ENCODE peak calls at places on chromosomes 6 and 20, in nine cellular contexts. E is fibroblast of lung; J is psoas muscle; M is mammary epithelial cell; Y is lower lobe of right lung; U is hepatocyte; T is CD4-positive, CD25-positive, alpha-beta regulatory T cell; R is lung; I is neuronal stem cell. Q is an unnamed sample.

GRCh38 chr6:39111280-39111679 is 3.7 kb downstream of the SAYSD1 start:
- DNase-seq in M (no peak), T (peak), Y (no peak), U (no peak), J (no peak), I (no peak), E (no peak), R (no peak), Q (no peak)

GRCh38 chr20:7090001-7090400 is 322.5 kb downstream of the BMP2 start:
- DNase-seq in E (no peak), U (no peak), T (no peak), Y (no peak), M (peak), I (no peak), J (no peak), R (no peak), Q (no peak)

GRCh38 chr6:170026272-170027110 is 264.4 kb downstream of the DLL1 start:
- DNase-seq in M (peak), J (no peak), T (no peak), R (peak), Y (peak), U (peak), E (no peak), I (no peak), Q (no peak)

GRCh38 chr6:96862560-96862959 is 25.3 kb upstream of the GPR63 start:
- DNase-seq in J (no peak), Y (no peak), R (no peak), E (no peak), T (no peak), M (no peak), U (no peak), I (no peak), Q (no peak)

GRCh38 chr20:49676581-49677291 is 36.9 kb downstream of the B4GALT5 start:
- DNase-seq in Y (no peak), R (peak), U (no peak), J (no peak), I (no peak), T (peak), M (peak), E (peak), Q (no peak)

GRCh38 chr6:3258720-3259490 is at the start of gene PSMG4:
- DNase-seq in R (peak), J (peak), Y (peak), E (peak), U (peak), T (peak), I (peak), M (peak), Q (peak)

GRCh38 chr20:37669062-37669772 is 24.6 kb upstream of the CTNNBL1 start:
- DNase-seq in M (peak), I (no peak), T (no peak), R (no peak), J (no peak), E (no peak), U (no peak), Y (no peak), Q (no peak)

GRCh38 chr6:138716971-138717370 is 56.6 kb upstream of the CCDC28A start:
- DNase-seq in Y (no peak), T (no peak), R (no peak), U (no peak), E (no peak), J (no peak), I (no peak), M (no peak), Q (no peak)

GRCh38 chr6:144715344-144715743 is 430.2 kb downstream of the UTRN start:
- DNase-seq in I (no peak), R (no peak), M (no peak), U (no peak), J (no peak), T (no peak), Y (no peak), E (no peak), Q (no peak)

GRCh38 chr20:48298851-48299484 is 513.7 kb upstream of the SULF2 start:
- DNase-seq in J (no peak), M (peak), R (no peak), E (peak), T (no peak), I (no peak), Y (no peak), U (peak), Q (no peak)

GRCh38 chr6:119110601-119111548 is 32.4 kb upstream of the FAM184A start:
- DNase-seq in T (peak), U (peak), M (peak), R (peak), E (peak), Y (no peak), I (peak), J (no peak), Q (peak)

GRCh38 chr6:2738373-2738979 is 12.2 kb downstream of the MYLK4 start:
- DNase-seq in Y (no peak), U (peak), R (no peak), E (peak), M (peak), I (peak), T (peak), J (no peak), Q (peak)

GRCh38 chr6:91824346-91824745 is 1237.5 kb upstream of the MAP3K7 start:
- DNase-seq in M (no peak), I (no peak), E (no peak), T (no peak), U (no peak), Y (no peak), J (no peak), R (no peak), Q (no peak)

GRCh38 chr20:50312682-50313187 is 122.1 kb downstream of the CEBPB start:
- DNase-seq in M (peak), U (no peak), J (peak), Y (peak), R (peak), I (no peak), T (no peak), E (peak), Q (no peak)

GRCh38 chr6:394641-395289 is 3.2 kb downstream of the IRF4 start:
- DNase-seq in I (no peak), M (no peak), E (no peak), R (no peak), T (no peak), Y (no peak), J (no peak), U (no peak), Q (no peak)

GRCh38 chr6:43492673-43493072 is 15.3 kb downstream of the TJAP1 start:
- DNase-seq in Y (no peak), M (no peak), E (no peak), U (no peak), R (no peak), T (no peak), I (no peak), J (no peak), Q (no peak)

GRCh38 chr20:52972190-52972937 is at the start of gene TSHZ2:
- DNase-seq in T (peak), E (peak), R (peak), I (no peak), J (peak), M (peak), U (peak), Y (no peak), Q (peak)

GRCh38 chr6:56145616-56146015 is 101.8 kb downstream of the COL21A1 start:
- DNase-seq in R (no peak), Y (no peak), E (peak), U (no peak), T (no peak), M (no peak), J (no peak), I (no peak), Q (no peak)

GRCh38 chr6:38867726-38868125 is 152.6 kb downstream of the DNAH8 start:
- DNase-seq in J (no peak), Y (no peak), T (no peak), R (no peak), E (no peak), I (no peak), M (peak), U (no peak), Q (no peak)

GRCh38 chr6:5744497-5744896 is 262.2 kb downstream of the NRN1 start:
- DNase-seq in U (no peak), E (no peak), M (no peak), J (no peak), I (no peak), R (no peak), Y (no peak), T (no peak), Q (no peak)

GRCh38 chr6:43937236-43938177 is 167.5 kb downstream of the VEGFA start:
- DNase-seq in T (no peak), E (no peak), Y (peak), J (peak), U (peak), I (no peak), M (no peak), R (peak), Q (peak)

GRCh38 chr6:16354692-16355091 is 116.3 kb downstream of the GMPR start:
- DNase-seq in U (no peak), M (no peak), E (no peak), T (no peak), I (no peak), R (no peak), J (no peak), Y (no peak), Q (no peak)

GRCh38 chr20:16488086-16488485 is 85.2 kb downstream of the KIF16B start:
- DNase-seq in R (no peak), M (no peak), J (no peak), Y (no peak), I (no peak), U (no peak), T (no peak), E (no peak), Q (peak)

GRCh38 chr6:12158686-12159415 is 131.3 kb upstream of the EDN1 start:
- DNase-seq in E (no peak), Y (no peak), T (no peak), U (no peak), I (no peak), J (no peak), R (no peak), M (no peak), Q (no peak)

GRCh38 chr20:49029203-49029602 is 16.9 kb upstream of the CSE1L start:
- DNase-seq in T (no peak), M (no peak), J (no peak), I (no peak), R (no peak), E (no peak), Y (no peak), U (no peak), Q (no peak)

GRCh38 chr20:50191065-50191565 is 485 bp downstream of the CEBPB start:
- DNase-seq in Y (peak), M (peak), J (peak), R (no peak), T (no peak), U (peak), E (no peak), I (no peak), Q (no peak)

GRCh38 chr20:32144898-32145662 is 35.6 kb downstream of the TM9SF4 start:
- DNase-seq in R (no peak), U (no peak), Y (no peak), T (no peak), M (no peak), I (no peak), E (no peak), J (no peak), Q (no peak)

GRCh38 chr6:69487688-69488087 is 309.1 kb downstream of the LMBRD1 start:
- DNase-seq in R (no peak), J (no peak), M (no peak), E (peak), T (no peak), Y (no peak), U (no peak), I (no peak), Q (no peak)

GRCh38 chr20:1652960-1653359 is 4.6 kb downstream of the SIRPG start:
- DNase-seq in I (no peak), J (no peak), U (no peak), E (no peak), T (no peak), Y (no peak), R (no peak), M (no peak), Q (no peak)

GRCh38 chr6:147821266-147821665 is 312.8 kb downstream of the SAMD5 start:
- DNase-seq in R (no peak), J (no peak), Y (no peak), E (no peak), M (no peak), T (no peak), I (peak), U (no peak), Q (no peak)

GRCh38 chr6:142545147-142545546 is 243.3 kb downstream of the ADGRG6 start:
- DNase-seq in R (no peak), T (no peak), I (no peak), Y (no peak), J (no peak), M (no peak), E (no peak), U (no peak), Q (no peak)

GRCh38 chr20:40293740-40294139 is 395.3 kb downstream of the MAFB start:
- DNase-seq in R (no peak), U (no peak), J (no peak), E (peak), T (no peak), M (no peak), Y (no peak), I (no peak), Q (no peak)

GRCh38 chr6:162442675-162443074 is 284.9 kb downstream of the PRKN start:
- DNase-seq in M (no peak), U (peak), Y (no peak), R (no peak), I (peak), E (peak), T (no peak), J (no peak), Q (peak)

GRCh38 chr20:17629025-17629424 is 53.0 kb downstream of the RRBP1 start:
- DNase-seq in J (no peak), I (no peak), R (no peak), U (no peak), M (no peak), Y (no peak), T (no peak), E (no peak), Q (no peak)

GRCh38 chr6:170561550-170561949 is 7.4 kb downstream of the TBP start:
- DNase-seq in E (no peak), Y (no peak), R (no peak), I (no peak), J (no peak), T (no peak), U (no peak), M (no peak), Q (no peak)

GRCh38 chr6:39746795-39747194 is 21.6 kb upstream of the KIF6 start:
- DNase-seq in U (no peak), M (no peak), E (no peak), T (no peak), J (no peak), R (no peak), Y (no peak), I (no peak), Q (no peak)

GRCh38 chr20:64257107-64257757 is 1.7 kb downstream of the PCMTD2 start:
- DNase-seq in T (no peak), Y (no peak), I (no peak), U (no peak), R (no peak), J (no peak), M (no peak), E (no peak), Q (no peak)

GRCh38 chr20:38730989-38731737 is 6.9 kb downstream of the SLC32A1 start:
- DNase-seq in R (peak), T (peak), J (peak), Y (peak), E (peak), U (peak), I (peak), M (peak), Q (peak)

GRCh38 chr20:32906200-32906599 is 47.5 kb downstream of the EFCAB8 start:
- DNase-seq in R (no peak), E (no peak), Y (no peak), M (no peak), U (no peak), I (no peak), J (peak), T (no peak), Q (no peak)

GRCh38 chr6:21188505-21189223 is 404.9 kb upstream of the SOX4 start:
- DNase-seq in U (no peak), I (no peak), M (peak), T (no peak), Y (no peak), R (no peak), J (no peak), E (no peak), Q (no peak)
- H3K27ac ChIP-seq in U (no peak), I (peak), M (peak), T (no peak), Y (no peak), R (no peak), J (no peak), E (no peak), Q (no peak)

DNA sequence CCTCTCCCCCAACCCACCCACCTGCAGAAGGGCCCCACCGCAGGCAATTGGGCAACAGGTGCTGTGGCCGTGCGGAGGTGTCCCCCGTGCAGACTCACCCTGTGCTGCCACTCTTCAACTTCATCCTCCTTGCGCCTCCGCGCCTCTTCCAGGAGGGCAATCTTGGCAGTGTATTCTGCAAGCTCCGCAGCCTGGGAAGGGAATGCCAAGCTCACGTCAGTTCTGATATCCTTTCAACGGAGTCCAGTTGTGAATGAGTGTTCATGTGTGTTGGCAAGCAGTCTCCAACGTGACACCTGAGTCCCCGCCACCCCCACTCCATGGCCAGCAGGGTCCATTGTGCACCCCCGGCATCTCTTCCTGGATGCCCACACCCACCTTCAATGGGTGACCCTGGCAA is 49.9 kb downstream of the EZR start:
- DNase-seq in I (no peak), R (no peak), E (no peak), U (no peak), T (no peak), M (no peak), Y (no peak), J (no peak), Q (no peak)
- H3K27ac ChIP-seq in I (no peak), R (no peak), E (no peak), U (no peak), T (no peak), M (no peak), Y (no peak), J (no peak), Q (no peak)

GRCh38 chr6:32742374-32742773 is 1.2 kb downstream of the HLA-DQA2 start:
- DNase-seq in Y (no peak), R (no peak), J (no peak), U (no peak), E (no peak), T (no peak), I (no peak), M (no peak), Q (no peak)
- H3K27ac ChIP-seq in Y (no peak), R (no peak), J (no peak), U (no peak), E (no peak), T (no peak), I (no peak), M (no peak), Q (no peak)

DNA sequence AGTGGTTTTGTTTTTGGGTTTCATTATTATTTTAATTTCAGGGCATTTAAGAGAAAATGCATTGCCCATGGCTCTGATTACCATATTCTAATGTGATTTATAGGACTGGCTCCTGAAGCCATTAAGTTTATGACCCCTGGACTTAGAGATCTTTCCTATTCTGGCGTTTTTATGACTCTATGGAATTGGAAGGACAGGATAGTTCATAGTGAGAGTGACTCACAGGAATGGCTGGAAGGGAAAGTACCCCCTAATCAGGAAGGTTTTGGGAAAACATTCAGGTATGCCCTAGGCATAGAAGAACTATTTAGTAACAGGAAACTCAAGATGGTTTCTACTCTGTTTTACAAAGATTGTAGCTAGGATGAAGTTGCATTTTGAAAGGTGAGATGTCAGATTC is 108.6 kb upstream of the SLC2A12 start:
- DNase-seq in T (no peak), E (no peak), M (peak), R (no peak), Y (no peak), U (peak), I (no peak), J (no peak), Q (no peak)
- H3K27ac ChIP-seq in T (no peak), E (no peak), M (no peak), R (no peak), Y (no peak), U (no peak), I (no peak), J (no peak), Q (no peak)

Q was measured in WERI-Rb-1.